ENCODE peak calls at places on chromosomes 4 and X, in eight cellular contexts. R, J, Q, C, H, P, N and G are unnamed samples. For H3K36me3, the result is how much of the 10 kb centered on the place peaks cover.

GRCh38 chr4:83221897-83222441 is 62.6 kb downstream of the COQ2 start:
- DNase-seq in R (no peak), J (no peak), Q (no peak), C (no peak), H (no peak), P (no peak), N (peak), G (no peak)

GRCh38 chr4:74041418-74041817 is 2.9 kb upstream of the CXCL3 start:
- DNase-seq in R (no peak), J (no peak), Q (no peak), C (no peak), H (no peak), P (no peak), N (no peak), G (no peak)

GRCh38 chrX:109843963-109844751 is 111.1 kb upstream of the ACSL4 start:
- DNase-seq in R (no peak), J (no peak), Q (no peak), C (no peak), H (no peak), P (no peak), N (no peak), G (no peak)

GRCh38 chr4:30535255-30535654 is 184.9 kb upstream of the PCDH7 start:
- DNase-seq in R (no peak), J (no peak), Q (no peak), C (no peak), H (no peak), P (no peak), N (no peak), G (no peak)

GRCh38 chr4:48079972-48080391 is 54.1 kb downstream of the TXK start:
- DNase-seq in R (peak), J (no peak), Q (no peak), C (no peak), H (peak), P (no peak), N (no peak), G (no peak)

GRCh38 chr4:16669036-16669435 is 229.4 kb downstream of the LDB2 start:
- DNase-seq in R (no peak), J (no peak), Q (no peak), C (no peak), H (no peak), P (no peak), N (no peak), G (peak)

GRCh38 chrX:10566726-10567097 is 53.7 kb downstream of the MID1 start:
- DNase-seq in R (no peak), J (no peak), Q (no peak), C (no peak), H (no peak), P (no peak), N (no peak), G (no peak)

GRCh38 chr4:30073001-30073710 is 647.0 kb upstream of the PCDH7 start:
- DNase-seq in R (no peak), J (no peak), Q (no peak), C (no peak), H (no peak), P (no peak), N (no peak), G (no peak)

GRCh38 chr4:20662851-20663250 is 37.4 kb upstream of the PACRGL start:
- DNase-seq in R (no peak), J (no peak), Q (no peak), C (no peak), H (no peak), P (no peak), N (no peak), G (no peak)

GRCh38 chr4:65510976-65511375 is 159.3 kb downstream of the EPHA5 start:
- DNase-seq in R (no peak), J (no peak), Q (no peak), C (no peak), H (no peak), P (no peak), N (no peak), G (no peak)

GRCh38 chrX:47078129-47079043 is at the start of gene RGN:
- DNase-seq in R (no peak), J (peak), Q (peak), C (no peak), H (no peak), P (peak), N (no peak), G (peak)

GRCh38 chrX:5051831-5052491 is 1176.7 kb downstream of the NLGN4X start:
- DNase-seq in R (peak), J (no peak), Q (peak), C (no peak), H (no peak), P (no peak), N (no peak), G (peak)

GRCh38 chr4:23856630-23857029 is 33.2 kb downstream of the PPARGC1A start:
- DNase-seq in R (no peak), J (no peak), Q (peak), C (no peak), H (no peak), P (peak), N (no peak), G (no peak)

GRCh38 chr4:38132140-38132673 is 172.0 kb downstream of the PTTG2 start:
- DNase-seq in R (no peak), J (peak), Q (peak), C (no peak), H (peak), P (no peak), N (peak), G (peak)

GRCh38 chrX:138945219-138945618 is 233.7 kb upstream of the FGF13 start:
- DNase-seq in R (peak), J (no peak), Q (no peak), C (no peak), H (no peak), P (no peak), N (no peak), G (no peak)

GRCh38 chr4:83644677-83645639 is 109.0 kb downstream of the GPAT3 start:
- DNase-seq in R (no peak), J (peak), Q (no peak), C (peak), H (peak), P (no peak), N (peak), G (peak)

GRCh38 chr4:8402181-8402597 is 38.3 kb downstream of the ACOX3 start:
- DNase-seq in R (no peak), J (no peak), Q (no peak), C (no peak), H (no peak), P (no peak), N (no peak), G (no peak)

GRCh38 chrX:18889346-18889745 is 94.6 kb downstream of the PHKA2 start:
- DNase-seq in R (no peak), J (no peak), Q (no peak), C (no peak), H (no peak), P (no peak), N (no peak), G (no peak)

GRCh38 chr4:35772291-35772690 is 472.0 kb downstream of the ARAP2 start:
- DNase-seq in R (no peak), J (no peak), Q (no peak), C (no peak), H (no peak), P (no peak), N (no peak), G (no peak)

GRCh38 chrX:110172215-110172614 is 145.7 kb downstream of the AMMECR1 start:
- DNase-seq in R (no peak), J (no peak), Q (no peak), C (no peak), H (no peak), P (no peak), N (no peak), G (no peak)

GRCh38 chr4:7691992-7692391 is 247.7 kb downstream of the AFAP1 start:
- DNase-seq in R (no peak), J (peak), Q (no peak), C (no peak), H (no peak), P (no peak), N (no peak), G (peak)

GRCh38 chr4:106763044-106763443 is 273.1 kb downstream of the DKK2 start:
- DNase-seq in R (no peak), J (no peak), Q (no peak), C (no peak), H (no peak), P (no peak), N (no peak), G (no peak)

GRCh38 chr4:64271601-64272081 is 137.6 kb downstream of the TECRL start:
- DNase-seq in R (no peak), J (no peak), Q (no peak), C (no peak), H (no peak), P (no peak), N (no peak), G (peak)

GRCh38 chrX:112668476-112669404 is 11.0 kb downstream of the LHFPL1 start:
- DNase-seq in R (no peak), J (no peak), Q (no peak), C (no peak), H (no peak), P (no peak), N (no peak), G (no peak)

GRCh38 chr4:71783972-71784371 is at the start of gene GC:
- DNase-seq in R (no peak), J (no peak), Q (no peak), C (no peak), H (no peak), P (no peak), N (no peak), G (no peak)

GRCh38 chr4:43352859-43353258 is 460.3 kb downstream of the GRXCR1 start:
- DNase-seq in R (no peak), J (no peak), Q (no peak), C (no peak), H (no peak), P (no peak), N (no peak), G (no peak)

GRCh38 chrX:104284407-104285000 is 29.8 kb upstream of the ESX1 start:
- DNase-seq in R (no peak), J (no peak), Q (no peak), C (no peak), H (no peak), P (no peak), N (no peak), G (no peak)

GRCh38 chrX:10010686-10011085 is 43.5 kb downstream of the CLDN34 start:
- DNase-seq in R (peak), J (no peak), Q (no peak), C (peak), H (no peak), P (no peak), N (no peak), G (no peak)

GRCh38 chr4:8025668-8026067 is 86.0 kb upstream of the AFAP1 start:
- DNase-seq in R (peak), J (no peak), Q (no peak), C (no peak), H (no peak), P (no peak), N (no peak), G (no peak)

GRCh38 chr4:67080158-67080557 is 465.1 kb downstream of the CENPC start:
- DNase-seq in R (no peak), J (no peak), Q (no peak), C (no peak), H (no peak), P (no peak), N (no peak), G (no peak)

GRCh38 chr4:127641524-127641923 is 8.8 kb downstream of the INTU start:
- DNase-seq in R (peak), J (no peak), Q (no peak), C (no peak), H (no peak), P (no peak), N (no peak), G (no peak)

GRCh38 chr4:184768296-184768695 is 34.4 kb upstream of the CENPU start:
- DNase-seq in R (no peak), J (no peak), Q (no peak), C (no peak), H (no peak), P (no peak), N (no peak), G (no peak)

GRCh38 chr4:184766421-184766820 is 32.5 kb upstream of the CENPU start:
- DNase-seq in R (no peak), J (no peak), Q (no peak), C (no peak), H (no peak), P (no peak), N (no peak), G (no peak)

GRCh38 chr4:184764601-184765000 is 30.7 kb upstream of the CENPU start:
- DNase-seq in R (no peak), J (no peak), Q (no peak), C (no peak), H (no peak), P (no peak), N (no peak), G (no peak)

GRCh38 chr4:184763150-184763780 is 29.4 kb upstream of the CENPU start:
- DNase-seq in R (no peak), J (no peak), Q (no peak), C (no peak), H (no peak), P (no peak), N (no peak), G (no peak)

GRCh38 chr4:184765473-184766346 is 31.8 kb upstream of the CENPU start:
- DNase-seq in R (no peak), J (peak), Q (no peak), C (no peak), H (no peak), P (no peak), N (no peak), G (peak)
- H3K36me3 ChIP-seq in R (under half), J (under half), Q (under half), C (under half), H (under half), P (half or more), N (under half), G (under half)

GRCh38 chr4:2936773-2937145 is 26.4 kb downstream of the NOP14 start:
- DNase-seq in R (peak), J (no peak), Q (no peak), C (no peak), H (no peak), P (peak), N (no peak), G (peak)
- H3K36me3 ChIP-seq in R (under half), J (half or more), Q (under half), C (half or more), H (under half), P (half or more), N (under half), G (under half)

DNA sequence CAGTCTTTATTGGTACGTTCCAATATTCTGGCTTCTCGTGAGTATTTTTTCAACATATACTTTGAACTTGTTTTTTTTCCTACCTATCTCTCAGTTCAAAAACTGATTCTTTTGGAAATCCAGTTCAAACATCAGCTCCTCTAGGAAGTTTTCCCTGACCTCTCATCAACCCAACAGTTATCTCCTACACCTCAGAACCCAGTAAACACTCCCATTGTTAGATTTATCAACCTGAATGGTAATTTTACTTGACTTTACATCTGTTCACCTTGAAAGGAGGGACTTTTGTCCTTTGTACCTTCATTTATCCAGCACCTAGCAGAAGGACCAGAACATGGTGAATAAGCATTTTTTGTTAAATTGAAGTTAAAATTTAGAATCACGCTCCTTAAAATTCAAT is 13.6 kb downstream of the CAMK2D start:
- DNase-seq in R (no peak), J (no peak), Q (no peak), C (no peak), H (no peak), P (no peak), N (no peak), G (no peak)
- H3K36me3 ChIP-seq in R (under half), J (under half), Q (under half), C (under half), H (under half), P (under half), N (under half), G (under half)

DNA sequence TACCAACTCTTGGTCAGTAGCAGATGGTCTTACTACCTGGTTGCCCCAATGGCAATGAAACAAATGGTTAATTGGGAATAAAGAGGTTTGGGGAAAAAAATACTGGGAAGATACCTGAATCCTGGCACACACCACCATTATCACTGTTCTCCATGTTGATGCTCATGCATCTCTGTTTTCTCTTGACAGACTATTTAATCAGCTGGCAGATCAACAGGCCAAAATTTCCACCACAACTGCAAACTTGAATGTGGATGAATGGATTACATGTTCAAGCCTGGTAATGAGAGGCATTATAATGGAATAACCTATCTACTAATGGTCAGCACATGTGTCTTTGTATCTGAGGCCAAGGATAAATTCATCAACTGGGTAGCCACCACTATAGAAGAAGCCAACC is 45.7 kb downstream of the ZNF721 start:
- DNase-seq in R (no peak), J (no peak), Q (no peak), C (no peak), H (no peak), P (no peak), N (no peak), G (no peak)
- H3K36me3 ChIP-seq in R (half or more), J (under half), Q (under half), C (under half), H (half or more), P (under half), N (under half), G (under half)

GRCh38 chr4:139810710-139811109 is 145.1 kb downstream of the MGST2 start:
- DNase-seq in R (no peak), J (no peak), Q (no peak), C (no peak), H (no peak), P (no peak), N (no peak), G (peak)

GRCh38 chr4:139816856-139817255 is 151.2 kb downstream of the MGST2 start:
- DNase-seq in R (no peak), J (no peak), Q (no peak), C (no peak), H (no peak), P (no peak), N (no peak), G (no peak)

GRCh38 chr4:139817657-139818452 is 152.2 kb downstream of the MGST2 start:
- DNase-seq in R (no peak), J (no peak), Q (no peak), C (no peak), H (no peak), P (no peak), N (no peak), G (no peak)

GRCh38 chr4:139815646-139816601 is 150.3 kb downstream of the MGST2 start:
- DNase-seq in R (no peak), J (no peak), Q (no peak), C (no peak), H (no peak), P (no peak), N (no peak), G (peak)

GRCh38 chr4:139814285-139815015 is 148.8 kb downstream of the MGST2 start:
- DNase-seq in R (no peak), J (no peak), Q (no peak), C (peak), H (no peak), P (no peak), N (no peak), G (peak)
- H3K36me3 ChIP-seq in R (under half), J (under half), Q (under half), C (under half), H (under half), P (under half), N (under half), G (under half)

DNA sequence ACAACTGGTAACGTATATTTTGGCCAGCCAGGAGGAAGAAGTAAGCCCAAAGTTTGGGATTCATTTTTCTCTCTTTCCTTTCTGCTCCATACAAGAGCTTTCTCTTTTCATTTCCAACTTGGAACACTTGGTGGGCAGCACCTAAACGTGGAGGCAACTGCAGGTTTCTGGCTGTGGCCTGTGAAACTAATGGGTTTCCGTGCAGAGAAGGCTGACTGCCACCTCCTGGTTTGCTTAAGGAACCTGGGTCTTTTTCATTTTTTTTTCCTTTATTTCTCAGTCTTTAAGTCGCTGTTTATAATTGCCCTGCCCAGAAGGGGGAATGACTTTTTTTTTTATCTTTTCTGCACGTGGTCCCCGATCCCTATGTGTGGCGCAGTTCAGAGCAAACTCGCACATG is 15.4 kb downstream of the ZNF718 start:
- DNase-seq in R (no peak), J (no peak), Q (no peak), C (no peak), H (no peak), P (no peak), N (no peak), G (no peak)
- H3K36me3 ChIP-seq in R (under half), J (under half), Q (under half), C (half or more), H (half or more), P (under half), N (under half), G (under half)

GRCh38 chr4:112567536-112567935 is 51.6 kb upstream of the NEUROG2 start:
- DNase-seq in R (no peak), J (no peak), Q (no peak), C (no peak), H (no peak), P (no peak), N (no peak), G (no peak)

GRCh38 chr4:112563431-112564200 is 47.6 kb upstream of the NEUROG2 start:
- DNase-seq in R (no peak), J (peak), Q (no peak), C (no peak), H (no peak), P (no peak), N (no peak), G (no peak)

GRCh38 chr4:112560084-112560483 is 44.1 kb upstream of the NEUROG2 start:
- DNase-seq in R (no peak), J (no peak), Q (no peak), C (no peak), H (no peak), P (no peak), N (peak), G (no peak)

GRCh38 chr4:112562254-112562653 is 46.3 kb upstream of the NEUROG2 start:
- DNase-seq in R (no peak), J (no peak), Q (no peak), C (no peak), H (no peak), P (no peak), N (no peak), G (no peak)

DNA sequence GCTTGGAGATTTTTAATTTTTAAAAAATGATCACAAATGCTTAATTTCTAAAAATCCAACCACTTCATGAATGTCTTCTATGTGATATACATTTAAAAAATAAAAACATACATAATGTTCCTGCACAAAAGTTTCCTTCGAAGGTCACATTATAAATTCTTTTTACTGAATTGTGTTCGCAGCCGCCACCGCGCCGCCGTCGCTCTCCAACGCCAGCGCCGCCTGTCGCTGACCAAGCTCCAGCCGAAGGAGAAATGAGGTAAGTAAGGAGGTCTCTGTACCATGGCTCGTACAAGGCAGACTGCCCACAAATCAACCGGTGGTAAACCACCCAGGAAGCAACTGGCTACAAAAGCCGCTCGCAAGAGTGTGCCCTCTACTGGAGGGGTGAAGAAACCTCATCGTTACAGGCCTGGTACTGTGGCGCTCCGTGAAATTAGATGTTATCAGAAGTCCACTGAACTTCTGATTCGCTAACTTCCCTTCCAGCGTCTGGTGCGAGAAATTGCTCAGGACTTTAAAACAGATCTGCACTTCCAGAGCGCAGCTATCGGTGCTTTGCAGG is 48.8 kb upstream of the NEUROG2 start:
- DNase-seq in R (no peak), J (no peak), Q (no peak), C (no peak), H (no peak), P (no peak), N (no peak), G (peak)
- H3K36me3 ChIP-seq in R (under half), J (under half), Q (under half), C (under half), H (under half), P (under half), N (under half), G (under half)